ENCODE peak calls at places on chromosomes 16 and 17, in five cellular contexts. J is left lung, D is amniotic stem cell, P is lower leg skin, Q is T-cell. B is an unnamed sample.

GRCh38 chr17:62653831-62654829 is 26.7 kb downstream of the MRC2 start:
- DNase-seq in Q (no peak), J (peak), P (no peak), D (no peak), B (peak)

GRCh38 chr16:11251525-11252481 is 4.2 kb downstream of the SOCS1 start:
- DNase-seq in J (no peak), Q (peak), P (no peak), D (no peak), B (no peak)

GRCh38 chr16:20987049-20987448 is 86.5 kb downstream of the LYRM1 start:
- DNase-seq in P (peak), J (no peak), Q (no peak), D (no peak), B (no peak)

GRCh38 chr16:67636713-67637112 is 8.2 kb upstream of the CARMIL2 start:
- DNase-seq in D (no peak), Q (no peak), P (no peak), J (no peak), B (no peak)

GRCh38 chr17:83189673-83190385 is 110.4 kb downstream of the METRNL start:
- DNase-seq in Q (no peak), D (peak), P (peak), J (peak), B (peak)

GRCh38 chr16:72371307-72372081 is 199.5 kb upstream of the PMFBP1 start:
- DNase-seq in J (no peak), Q (no peak), D (no peak), P (no peak), B (no peak)

GRCh38 chr17:2961446-2961845 is 102.0 kb downstream of the OR1D5 start:
- DNase-seq in D (no peak), Q (no peak), J (no peak), P (no peak), B (no peak)

GRCh38 chr17:2289878-2290478 is 13.6 kb downstream of the SMG6 start:
- DNase-seq in Q (no peak), J (no peak), P (no peak), D (no peak), B (no peak)

GRCh38 chr16:70679653-70680494 is 6.0 kb downstream of the MTSS2 start:
- DNase-seq in Q (no peak), P (no peak), D (no peak), J (peak), B (peak)

GRCh38 chr17:69240201-69240600 is 11.6 kb upstream of the ABCA10 start:
- DNase-seq in Q (no peak), J (no peak), P (no peak), D (no peak), B (no peak)

GRCh38 chr16:87661561-87661960 is 59.3 kb downstream of the JPH3 start:
- DNase-seq in D (no peak), P (no peak), J (peak), Q (no peak), B (no peak)

GRCh38 chr17:27506348-27507218 is 50.3 kb downstream of the KSR1 start:
- DNase-seq in J (no peak), D (no peak), Q (no peak), P (no peak), B (no peak)

GRCh38 chr17:81060416-81060815 is 25.5 kb downstream of the BAIAP2 start:
- DNase-seq in Q (no peak), P (no peak), J (no peak), D (no peak), B (no peak)

GRCh38 chr17:29133146-29133713 is 47.0 kb downstream of the MYO18A start:
- DNase-seq in D (no peak), P (no peak), J (peak), Q (no peak), B (no peak)

GRCh38 chr17:48175692-48176450 is 68.3 kb downstream of the SNX11 start:
- DNase-seq in J (no peak), P (no peak), Q (no peak), D (peak), B (no peak)

GRCh38 chr17:61389670-61390478 is 9.8 kb upstream of the TBX2 start:
- DNase-seq in P (no peak), Q (peak), D (no peak), J (peak), B (no peak)

GRCh38 chr16:11393366-11393765 is 48.1 kb downstream of the RMI2 start:
- DNase-seq in J (no peak), Q (no peak), D (no peak), P (no peak), B (peak)

GRCh38 chr16:55765161-55765560 is 67.7 kb downstream of the CES1 start:
- DNase-seq in D (no peak), Q (no peak), J (no peak), P (no peak), B (no peak)

GRCh38 chr16:89052824-89053724 is 40.6 kb upstream of the ACSF3 start:
- DNase-seq in J (peak), P (no peak), D (no peak), Q (no peak), B (no peak)

GRCh38 chr16:67995423-67995822 is 3.9 kb downstream of the DPEP2 start:
- DNase-seq in Q (no peak), J (no peak), P (no peak), D (no peak), B (peak)

GRCh38 chr16:11460820-11461594 is 115.7 kb downstream of the RMI2 start:
- DNase-seq in J (no peak), Q (no peak), D (no peak), P (no peak), B (no peak)

GRCh38 chr16:16033208-16033717 is 83.8 kb downstream of the ABCC1 start:
- DNase-seq in D (no peak), J (no peak), Q (peak), P (no peak), B (no peak)

GRCh38 chr17:37836593-37836992 is 87.6 kb upstream of the TBC1D3K start:
- DNase-seq in Q (no peak), D (no peak), P (no peak), J (no peak), B (no peak)

GRCh38 chr16:65771707-65772106 is 594.8 kb upstream of the CDH5 start:
- DNase-seq in P (no peak), J (no peak), Q (no peak), D (no peak), B (no peak)

GRCh38 chr16:85374571-85374872 is 238.6 kb upstream of the GSE1 start:
- DNase-seq in Q (no peak), P (no peak), D (no peak), J (no peak), B (no peak)

GRCh38 chr16:88463411-88463810 is 10.3 kb downstream of the ZFPM1 start:
- DNase-seq in Q (no peak), D (no peak), J (no peak), P (no peak), B (no peak)

GRCh38 chr17:40318835-40319332 is 9.9 kb downstream of the RARA start:
- DNase-seq in J (peak), D (no peak), P (peak), Q (peak), B (peak)

GRCh38 chr16:85774136-85774535 is 23.2 kb upstream of the C16orf74 start:
- DNase-seq in D (no peak), P (no peak), Q (no peak), J (no peak), B (no peak)

GRCh38 chr17:59572301-59572924 is 7.0 kb downstream of the DHX40 start:
- DNase-seq in Q (no peak), J (no peak), P (no peak), D (no peak), B (no peak)

GRCh38 chr16:3987231-3987630 is 106.7 kb upstream of the CREBBP start:
- DNase-seq in J (no peak), P (no peak), Q (no peak), D (no peak), B (no peak)

GRCh38 chr17:49925916-49926315 is 43.1 kb upstream of the DLX4 start:
- DNase-seq in Q (no peak), P (no peak), J (peak), D (no peak), B (no peak)

GRCh38 chr17:11953924-11954323 is 43.4 kb downstream of the ZNF18 start:
- DNase-seq in J (no peak), D (no peak), P (no peak), Q (no peak), B (no peak)

GRCh38 chr17:17698869-17699351 is 17.7 kb downstream of the RAI1 start:
- DNase-seq in Q (no peak), J (no peak), D (no peak), P (no peak), B (no peak)

B was measured in lower lobe of right lung.